ENCODE peak calls at places on chromosomes 1 and 21, in six cellular contexts. One of them, this sample, is unnamed.
A peak's percentile ranks its signal among the peaks of the same experiment; 100 is the strongest.

GRCh38 chr21:25560151-25560783 is 47.0 kb downstream of the MRPL39 start:
- DNase-seq in psoas muscle: no peak
- DNase-seq in astrocyte: no peak
- DNase-seq in suprapubic skin: no peak
- DNase-seq in mesendoderm: no peak
- DNase-seq in uterus: no peak
- DNase-seq in this sample: no peak

GRCh38 chr1:34280509-34280908 is 103.8 kb downstream of the C1orf94 start:
- DNase-seq in mesendoderm: no peak
- DNase-seq in psoas muscle: no peak
- DNase-seq in suprapubic skin: no peak
- DNase-seq in uterus: no peak
- DNase-seq in astrocyte: no peak
- DNase-seq in this sample: no peak

GRCh38 chr1:12078938-12079861 is 16.1 kb downstream of the TNFRSF8 start:
- DNase-seq in psoas muscle: no peak
- DNase-seq in uterus: peak; percentile 33
- DNase-seq in astrocyte: no peak
- DNase-seq in suprapubic skin: no peak
- DNase-seq in mesendoderm: peak; percentile 87
- DNase-seq in this sample: peak; percentile 46

GRCh38 chr1:160419150-160419837 is 18.9 kb downstream of the VANGL2 start:
- DNase-seq in psoas muscle: no peak
- DNase-seq in suprapubic skin: no peak
- DNase-seq in astrocyte: no peak
- DNase-seq in mesendoderm: no peak
- DNase-seq in uterus: no peak
- DNase-seq in this sample: no peak

GRCh38 chr1:212637902-212638301 is 29.3 kb downstream of the ATF3 start:
- DNase-seq in psoas muscle: no peak
- DNase-seq in uterus: no peak
- DNase-seq in suprapubic skin: peak; percentile 9
- DNase-seq in astrocyte: peak; percentile 53
- DNase-seq in mesendoderm: no peak
- DNase-seq in this sample: no peak

GRCh38 chr1:22494943-22495579 is 43.4 kb downstream of the ZBTB40 start:
- DNase-seq in uterus: no peak
- DNase-seq in astrocyte: no peak
- DNase-seq in mesendoderm: no peak
- DNase-seq in psoas muscle: no peak
- DNase-seq in suprapubic skin: no peak
- DNase-seq in this sample: no peak

GRCh38 chr1:246343937-246344336 is 163.1 kb downstream of the SMYD3 start:
- DNase-seq in suprapubic skin: no peak
- DNase-seq in psoas muscle: no peak
- DNase-seq in mesendoderm: no peak
- DNase-seq in uterus: no peak
- DNase-seq in astrocyte: no peak
- DNase-seq in this sample: no peak

GRCh38 chr1:39737546-39738169 is 1.0 kb upstream of the PPIE start:
- DNase-seq in mesendoderm: no peak
- DNase-seq in uterus: no peak
- DNase-seq in suprapubic skin: no peak
- DNase-seq in astrocyte: peak; percentile 36
- DNase-seq in psoas muscle: no peak
- DNase-seq in this sample: no peak

GRCh38 chr1:40153073-40153770 is 8.0 kb upstream of the RLF start:
- DNase-seq in astrocyte: peak; percentile 35
- DNase-seq in mesendoderm: peak; percentile 76
- DNase-seq in psoas muscle: no peak
- DNase-seq in uterus: no peak
- DNase-seq in suprapubic skin: no peak
- DNase-seq in this sample: no peak

GRCh38 chr1:88973520-88974137 is 18.8 kb downstream of the KYAT3 start:
- DNase-seq in psoas muscle: no peak
- DNase-seq in mesendoderm: peak; percentile 63
- DNase-seq in astrocyte: peak; percentile 15
- DNase-seq in uterus: no peak
- DNase-seq in suprapubic skin: no peak
- DNase-seq in this sample: no peak

GRCh38 chr1:8880068-8880676 is 1.7 kb upstream of the ENO1 start:
- DNase-seq in suprapubic skin: no peak
- DNase-seq in astrocyte: peak; percentile 96
- DNase-seq in uterus: peak; percentile 86
- DNase-seq in mesendoderm: peak; percentile 88
- DNase-seq in psoas muscle: no peak
- DNase-seq in this sample: peak; percentile 80

GRCh38 chr1:74683656-74684055 is 10.1 kb upstream of the ERICH3 start:
- DNase-seq in psoas muscle: no peak
- DNase-seq in astrocyte: no peak
- DNase-seq in uterus: no peak
- DNase-seq in suprapubic skin: no peak
- DNase-seq in mesendoderm: no peak
- DNase-seq in this sample: no peak

GRCh38 chr1:7262611-7263010 is 477.4 kb downstream of the CAMTA1 start:
- DNase-seq in astrocyte: no peak
- DNase-seq in uterus: no peak
- DNase-seq in suprapubic skin: peak; percentile 37
- DNase-seq in mesendoderm: no peak
- DNase-seq in psoas muscle: no peak
- DNase-seq in this sample: no peak

GRCh38 chr1:96918406-96918805 is 196.8 kb downstream of the PTBP2 start:
- DNase-seq in astrocyte: peak; percentile 92
- DNase-seq in mesendoderm: no peak
- DNase-seq in uterus: no peak
- DNase-seq in psoas muscle: no peak
- DNase-seq in suprapubic skin: no peak
- DNase-seq in this sample: no peak

GRCh38 chr1:94648225-94649007 is 106.9 kb upstream of the F3 start:
- DNase-seq in suprapubic skin: no peak
- DNase-seq in psoas muscle: peak; percentile 76
- DNase-seq in astrocyte: peak; percentile 100
- DNase-seq in mesendoderm: no peak
- DNase-seq in uterus: peak; percentile 94
- DNase-seq in this sample: no peak

GRCh38 chr1:210883821-210884220 is 250.1 kb downstream of the KCNH1 start:
- DNase-seq in mesendoderm: no peak
- DNase-seq in psoas muscle: no peak
- DNase-seq in astrocyte: peak; percentile 93
- DNase-seq in suprapubic skin: no peak
- DNase-seq in uterus: no peak
- DNase-seq in this sample: no peak

GRCh38 chr1:93459126-93459525 is 11.2 kb downstream of the FNBP1L start:
- DNase-seq in uterus: no peak
- DNase-seq in suprapubic skin: no peak
- DNase-seq in mesendoderm: no peak
- DNase-seq in psoas muscle: no peak
- DNase-seq in astrocyte: peak; percentile 16
- DNase-seq in this sample: no peak

GRCh38 chr1:35537788-35538187 is 19.4 kb downstream of the KIAA0319L start:
- DNase-seq in mesendoderm: no peak
- DNase-seq in suprapubic skin: no peak
- DNase-seq in uterus: no peak
- DNase-seq in astrocyte: no peak
- DNase-seq in psoas muscle: no peak
- DNase-seq in this sample: no peak

GRCh38 chr1:226110249-226111108 is 48.0 kb downstream of the H3-3A start:
- DNase-seq in suprapubic skin: no peak
- DNase-seq in psoas muscle: peak; percentile 84
- DNase-seq in uterus: peak; percentile 71
- DNase-seq in astrocyte: peak; percentile 38
- DNase-seq in mesendoderm: peak; percentile 76
- DNase-seq in this sample: peak; percentile 81

GRCh38 chr1:9843576-9843945 is 19.8 kb upstream of the CLSTN1 start:
- DNase-seq in suprapubic skin: no peak
- DNase-seq in astrocyte: no peak
- DNase-seq in psoas muscle: no peak
- DNase-seq in uterus: no peak
- DNase-seq in mesendoderm: no peak
- DNase-seq in this sample: peak; percentile 48

GRCh38 chr1:231776006-231776707 is 149.6 kb downstream of the DISC1 start:
- DNase-seq in suprapubic skin: no peak
- DNase-seq in mesendoderm: peak; percentile 37
- DNase-seq in astrocyte: peak; percentile 94
- DNase-seq in uterus: no peak
- DNase-seq in psoas muscle: no peak
- DNase-seq in this sample: no peak

GRCh38 chr1:51719146-51719545 is 102.3 kb downstream of the OSBPL9 start:
- DNase-seq in mesendoderm: no peak
- DNase-seq in suprapubic skin: no peak
- DNase-seq in psoas muscle: no peak
- DNase-seq in uterus: no peak
- DNase-seq in astrocyte: no peak
- DNase-seq in this sample: no peak

DNA sequence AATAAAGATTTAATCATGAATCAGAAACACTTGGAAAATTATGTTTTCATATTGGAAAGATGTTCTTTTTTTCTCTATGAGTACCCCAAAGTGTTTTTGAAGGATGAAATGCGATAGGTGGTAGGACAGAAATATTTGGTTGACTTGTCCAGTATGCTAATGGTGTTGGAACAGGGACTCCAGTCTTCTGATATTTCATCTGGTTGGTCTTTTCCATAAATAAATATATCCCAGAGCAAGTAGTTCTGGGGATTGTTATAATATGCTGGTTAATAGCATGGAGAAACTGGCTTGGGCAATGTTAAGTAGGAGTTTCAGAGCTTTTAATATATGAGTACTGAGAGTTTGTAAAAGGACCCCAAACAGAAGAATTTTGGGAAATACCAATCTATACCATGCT is 8.7 kb downstream of the PGM1 start:
- DNase-seq in mesendoderm: no peak
- DNase-seq in psoas muscle: no peak
- DNase-seq in astrocyte: no peak
- DNase-seq in suprapubic skin: no peak
- DNase-seq in uterus: no peak
- DNase-seq in this sample: no peak
- H3K4me1 ChIP-seq in mesendoderm: peaks cover 12% of the 10 kb centered on the region
- H3K4me1 ChIP-seq in psoas muscle: peaks cover 74% of the 10 kb centered on the region
- H3K4me1 ChIP-seq in astrocyte: no peaks in the 10 kb centered on the region
- H3K4me1 ChIP-seq in suprapubic skin: no peaks in the 10 kb centered on the region
- H3K4me1 ChIP-seq in uterus: no peaks in the 10 kb centered on the region
- H3K4me1 ChIP-seq in this sample: no peaks in the 10 kb centered on the region

GRCh38 chr1:41238311-41239094 is 3.6 kb downstream of the SCMH1 start:
- DNase-seq in psoas muscle: no peak
- DNase-seq in astrocyte: peak; percentile 69
- DNase-seq in suprapubic skin: no peak
- DNase-seq in mesendoderm: no peak
- DNase-seq in uterus: no peak
- DNase-seq in this sample: no peak
- H3K4me1 ChIP-seq in psoas muscle: peaks cover 25% of the 10 kb centered on the region
- H3K4me1 ChIP-seq in astrocyte: peaks cover 12% of the 10 kb centered on the region
- H3K4me1 ChIP-seq in suprapubic skin: peaks cover 36% of the 10 kb centered on the region
- H3K4me1 ChIP-seq in mesendoderm: peaks cover 5% of the 10 kb centered on the region
- H3K4me1 ChIP-seq in uterus: peaks cover 13% of the 10 kb centered on the region
- H3K4me1 ChIP-seq in this sample: peaks cover 14% of the 10 kb centered on the region

GRCh38 chr1:61446531-61446991 is 278.4 kb downstream of the TM2D1 start:
- DNase-seq in astrocyte: peak; percentile 48
- DNase-seq in psoas muscle: no peak
- DNase-seq in suprapubic skin: no peak
- DNase-seq in mesendoderm: no peak
- DNase-seq in uterus: no peak
- DNase-seq in this sample: no peak
- H3K4me1 ChIP-seq in astrocyte: no peaks in the 10 kb centered on the region
- H3K4me1 ChIP-seq in psoas muscle: peaks cover 58% of the 10 kb centered on the region
- H3K4me1 ChIP-seq in suprapubic skin: peaks cover 53% of the 10 kb centered on the region
- H3K4me1 ChIP-seq in mesendoderm: peaks cover 2% of the 10 kb centered on the region
- H3K4me1 ChIP-seq in uterus: no peaks in the 10 kb centered on the region
- H3K4me1 ChIP-seq in this sample: no peaks in the 10 kb centered on the region

GRCh38 chr1:172270605-172271004 is 149.9 kb upstream of the C1orf105 start:
- DNase-seq in uterus: no peak
- DNase-seq in suprapubic skin: no peak
- DNase-seq in astrocyte: peak; percentile 58
- DNase-seq in psoas muscle: no peak
- DNase-seq in mesendoderm: no peak
- DNase-seq in this sample: no peak
- H3K4me1 ChIP-seq in uterus: no peaks in the 10 kb centered on the region
- H3K4me1 ChIP-seq in suprapubic skin: peaks cover 11% of the 10 kb centered on the region
- H3K4me1 ChIP-seq in astrocyte: peaks cover 6% of the 10 kb centered on the region
- H3K4me1 ChIP-seq in psoas muscle: peaks cover 7% of the 10 kb centered on the region
- H3K4me1 ChIP-seq in mesendoderm: no peaks in the 10 kb centered on the region
- H3K4me1 ChIP-seq in this sample: no peaks in the 10 kb centered on the region

GRCh38 chr1:205612556-205612955 is 19.3 kb downstream of the ELK4 start:
- DNase-seq in psoas muscle: no peak
- DNase-seq in suprapubic skin: no peak
- DNase-seq in astrocyte: no peak
- DNase-seq in mesendoderm: no peak
- DNase-seq in uterus: no peak
- DNase-seq in this sample: no peak
- H3K4me1 ChIP-seq in psoas muscle: peaks cover 5% of the 10 kb centered on the region
- H3K4me1 ChIP-seq in suprapubic skin: peaks cover 22% of the 10 kb centered on the region
- H3K4me1 ChIP-seq in astrocyte: peaks cover 10% of the 10 kb centered on the region
- H3K4me1 ChIP-seq in mesendoderm: no peaks in the 10 kb centered on the region
- H3K4me1 ChIP-seq in uterus: no peaks in the 10 kb centered on the region
- H3K4me1 ChIP-seq in this sample: no peaks in the 10 kb centered on the region

GRCh38 chr1:171943973-171944561 is 102.8 kb downstream of the DNM3 start:
- DNase-seq in psoas muscle: no peak
- DNase-seq in uterus: no peak
- DNase-seq in astrocyte: no peak
- DNase-seq in suprapubic skin: no peak
- DNase-seq in mesendoderm: no peak
- DNase-seq in this sample: no peak
- H3K4me1 ChIP-seq in psoas muscle: no peaks in the 10 kb centered on the region
- H3K4me1 ChIP-seq in uterus: no peaks in the 10 kb centered on the region
- H3K4me1 ChIP-seq in astrocyte: no peaks in the 10 kb centered on the region
- H3K4me1 ChIP-seq in suprapubic skin: no peaks in the 10 kb centered on the region
- H3K4me1 ChIP-seq in mesendoderm: no peaks in the 10 kb centered on the region
- H3K4me1 ChIP-seq in this sample: no peaks in the 10 kb centered on the region

DNA sequence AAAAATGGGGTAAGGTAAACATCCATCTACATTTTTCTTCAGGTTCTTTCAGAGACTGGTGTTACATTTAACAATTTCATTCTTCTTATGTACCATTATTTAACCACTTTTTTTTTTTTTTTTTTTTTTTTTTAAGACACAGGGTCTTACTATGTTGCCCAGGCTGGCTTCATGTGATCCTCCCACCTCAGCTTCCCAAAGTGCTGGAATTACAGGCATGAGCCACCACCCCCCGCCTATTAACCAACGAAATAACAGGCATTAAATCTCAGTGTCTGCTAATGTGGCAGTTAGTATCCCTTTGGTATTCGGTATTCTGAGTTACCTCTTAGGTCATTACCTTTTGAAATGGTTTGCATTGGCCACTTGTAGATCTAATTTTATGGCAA is 84.0 kb downstream of the MRPL37 start:
- DNase-seq in astrocyte: no peak
- DNase-seq in suprapubic skin: no peak
- DNase-seq in mesendoderm: no peak
- DNase-seq in psoas muscle: no peak
- DNase-seq in uterus: no peak
- DNase-seq in this sample: no peak
- H3K4me1 ChIP-seq in astrocyte: peaks cover 33% of the 10 kb centered on the region
- H3K4me1 ChIP-seq in suprapubic skin: peaks cover 50% of the 10 kb centered on the region
- H3K4me1 ChIP-seq in mesendoderm: peaks cover 18% of the 10 kb centered on the region
- H3K4me1 ChIP-seq in psoas muscle: peaks cover 57% of the 10 kb centered on the region
- H3K4me1 ChIP-seq in uterus: peaks cover 9% of the 10 kb centered on the region
- H3K4me1 ChIP-seq in this sample: no peaks in the 10 kb centered on the region

DNA sequence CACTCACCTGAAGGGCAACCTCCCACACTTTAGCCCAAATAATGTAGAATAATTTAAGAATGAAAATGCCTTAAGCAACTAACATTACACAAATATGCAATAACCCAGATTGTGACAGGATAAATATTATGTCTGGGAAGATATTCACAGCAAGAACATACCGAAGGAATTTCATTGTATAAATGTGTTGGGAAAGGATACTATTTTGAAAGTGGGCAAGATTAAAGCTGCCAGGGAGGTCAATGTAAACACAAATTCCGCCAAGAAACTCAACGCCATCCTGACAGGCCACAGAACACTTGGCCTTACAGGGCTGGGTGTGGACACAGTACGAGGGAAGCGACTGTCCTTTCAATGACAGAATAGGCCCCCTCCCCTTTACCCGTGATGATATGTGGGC is 173.3 kb downstream of the RUNX1 start:
- DNase-seq in psoas muscle: no peak
- DNase-seq in uterus: no peak
- DNase-seq in suprapubic skin: no peak
- DNase-seq in astrocyte: no peak
- DNase-seq in mesendoderm: no peak
- DNase-seq in this sample: no peak
- H3K4me1 ChIP-seq in psoas muscle: no peaks in the 10 kb centered on the region
- H3K4me1 ChIP-seq in uterus: no peaks in the 10 kb centered on the region
- H3K4me1 ChIP-seq in suprapubic skin: peaks cover 41% of the 10 kb centered on the region
- H3K4me1 ChIP-seq in astrocyte: peaks cover 16% of the 10 kb centered on the region
- H3K4me1 ChIP-seq in mesendoderm: no peaks in the 10 kb centered on the region
- H3K4me1 ChIP-seq in this sample: peaks cover 18% of the 10 kb centered on the region

This sample was measured in right lobe of liver.